ENCODE peak calls at places on chromosome 22, in six cellular contexts. B is GM12865; Q is endothelial cell; X is activated CD4-positive, alpha-beta T cell treated with anti-CD3 and anti-CD28 coated beads for 24 hours; K is epithelial cell of esophagus; P is HFFc6. S is an unnamed sample.
A peak's percentile ranks its signal among the peaks of the same experiment; 100 is the strongest.

GRCh38 chr22:45503071-45503815 is 560 bp downstream of the FBLN1 start:
- DNase-seq in B (no peak), Q (peak; percentile 15), X (no peak), K (no peak), P (no peak), S (peak; percentile 35)

GRCh38 chr22:20446383-20446970 is 8.9 kb upstream of the SCARF2 start:
- DNase-seq in B (no peak), Q (no peak), X (no peak), K (no peak), P (no peak), S (no peak)

GRCh38 chr22:17847360-17848078 is 73.2 kb upstream of the BID start:
- DNase-seq in B (no peak), Q (no peak), X (no peak), K (peak; percentile 62), P (no peak), S (peak; percentile 61)

GRCh38 chr22:36340621-36341020 is 47.1 kb downstream of the MYH9 start:
- DNase-seq in B (no peak), Q (no peak), X (no peak), K (no peak), P (no peak), S (no peak)

GRCh38 chr22:38964989-38965388 is 7.6 kb downstream of the APOBEC3A start:
- DNase-seq in B (no peak), Q (no peak), X (no peak), K (no peak), P (no peak), S (no peak)

GRCh38 chr22:38338772-38339379 is 21.6 kb upstream of the CSNK1E start:
- DNase-seq in B (no peak), Q (no peak), X (no peak), K (no peak), P (no peak), S (no peak)

GRCh38 chr22:24037851-24038765 is 27.0 kb downstream of the CABIN1 start:
- DNase-seq in B (no peak), Q (no peak), X (no peak), K (no peak), P (no peak), S (no peak)

GRCh38 chr22:17951315-17951714 is 73.0 kb downstream of the MICAL3 start:
- DNase-seq in B (no peak), Q (no peak), X (no peak), K (no peak), P (no peak), S (no peak)

GRCh38 chr22:46072981-46073682 is 77.2 kb upstream of the PPARA start:
- DNase-seq in B (no peak), Q (no peak), X (no peak), K (no peak), P (no peak), S (no peak)

GRCh38 chr22:30252411-30253204 is 6.0 kb upstream of the LIF start:
- DNase-seq in B (no peak), Q (no peak), X (no peak), K (peak; percentile 48), P (no peak), S (no peak)

GRCh38 chr22:41530612-41531421 is 13.5 kb downstream of the POLR3H start:
- DNase-seq in B (no peak), Q (no peak), X (no peak), K (no peak), P (no peak), S (no peak)

GRCh38 chr22:19169002-19169946 is 9.3 kb downstream of the SLC25A1 start:
- DNase-seq in B (no peak), Q (no peak), X (no peak), K (no peak), P (no peak), S (no peak)

GRCh38 chr22:40434101-40434500 is 63.7 kb downstream of the SGSM3 start:
- DNase-seq in B (no peak), Q (no peak), X (no peak), K (no peak), P (no peak), S (no peak)

GRCh38 chr22:24319451-24319850 is 48.8 kb downstream of the SPECC1L start:
- DNase-seq in B (no peak), Q (no peak), X (no peak), K (peak; percentile 30), P (no peak), S (no peak)

GRCh38 chr22:42282252-42282942 is 11.9 kb upstream of the TCF20 start:
- DNase-seq in B (no peak), Q (no peak), X (no peak), K (no peak), P (no peak), S (no peak)

GRCh38 chr22:45171830-45172229 is 8.1 kb downstream of the NUP50 start:
- DNase-seq in B (no peak), Q (no peak), X (no peak), K (no peak), P (no peak), S (no peak)

GRCh38 chr22:44393066-44393465 is 80.3 kb upstream of the SHISAL1 start:
- DNase-seq in B (no peak), Q (no peak), X (no peak), K (no peak), P (no peak), S (no peak)

GRCh38 chr22:45485271-45485670 is 17.4 kb upstream of the FBLN1 start:
- DNase-seq in B (no peak), Q (no peak), X (no peak), K (no peak), P (no peak), S (no peak)

GRCh38 chr22:46064236-46064965 is 85.9 kb upstream of the PPARA start:
- DNase-seq in B (no peak), Q (no peak), X (no peak), K (no peak), P (no peak), S (no peak)

GRCh38 chr22:22037740-22038139 is 55.2 kb upstream of the TOP3B start:
- DNase-seq in B (no peak), Q (no peak), X (no peak), K (peak; percentile 24), P (peak; percentile 27), S (no peak)

GRCh38 chr22:22462813-22463567 is 45.6 kb downstream of the ZNF280B start:
- DNase-seq in B (peak; percentile 3), Q (no peak), X (no peak), K (peak; percentile 21), P (no peak), S (no peak)

GRCh38 chr22:38841211-38841610 is 2.6 kb downstream of the NPTXR start:
- DNase-seq in B (no peak), Q (no peak), X (no peak), K (no peak), P (no peak), S (no peak)

GRCh38 chr22:41445171-41446056 is 1.2 kb downstream of the TOB2 start:
- DNase-seq in B (peak; percentile 38), Q (peak; percentile 10), X (no peak), K (peak; percentile 30), P (no peak), S (peak; percentile 29)

GRCh38 chr22:45425531-45426265 is 12.2 kb downstream of the RIBC2 start:
- DNase-seq in B (no peak), Q (no peak), X (no peak), K (no peak), P (no peak), S (no peak)

GRCh38 chr22:26457661-26458272 is 25.8 kb downstream of the HPS4 start:
- DNase-seq in B (no peak), Q (no peak), X (no peak), K (no peak), P (no peak), S (no peak)

GRCh38 chr22:23256986-23257888 is 76.9 kb downstream of the BCR start:
- DNase-seq in B (no peak), Q (no peak), X (no peak), K (peak; percentile 61), P (peak; percentile 10), S (no peak)

GRCh38 chr22:48370508-48371325 is 1457.0 kb downstream of the BRD1 start:
- DNase-seq in B (no peak), Q (no peak), X (no peak), K (no peak), P (no peak), S (no peak)

GRCh38 chr22:17866127-17866526 is 91.9 kb upstream of the BID start:
- DNase-seq in B (no peak), Q (no peak), X (no peak), K (no peak), P (no peak), S (no peak)

GRCh38 chr22:28885939-28886338 is 2.6 kb downstream of the ZNRF3 start:
- DNase-seq in B (no peak), Q (no peak), X (no peak), K (no peak), P (no peak), S (no peak)

GRCh38 chr22:19873138-19873959 is 18.7 kb upstream of the GNB1L start:
- DNase-seq in B (no peak), Q (no peak), X (no peak), K (no peak), P (no peak), S (no peak)

GRCh38 chr22:20464912-20465758 is 27.5 kb upstream of the SCARF2 start:
- DNase-seq in B (no peak), Q (no peak), X (no peak), K (no peak), P (no peak), S (no peak)

GRCh38 chr22:28237092-28237491 is 318.0 kb upstream of the PITPNB start:
- DNase-seq in B (no peak), Q (no peak), X (no peak), K (no peak), P (no peak), S (no peak)

GRCh38 chr22:44037519-44038370 is 13.6 kb downstream of the PARVB start:
- DNase-seq in B (no peak), Q (no peak), X (no peak), K (peak; percentile 96), P (peak; percentile 94), S (no peak)

GRCh38 chr22:39727541-39727940 is 157.0 kb downstream of the CACNA1I start:
- DNase-seq in B (no peak), Q (no peak), X (no peak), K (peak; percentile 25), P (no peak), S (no peak)

GRCh38 chr22:49735411-49736311 is 92.0 kb downstream of the BRD1 start:
- DNase-seq in B (no peak), Q (peak; percentile 54), X (no peak), K (no peak), P (no peak), S (no peak)

S was measured in SK-N-DZ.